ENCODE peak calls at places on chromosomes 3 and 15, in ten cellular contexts. O is NCI-H2171 treated with DMSO at 0.1 percent for 48 hours; G is cerebellum; F is activated T-helper 9 cell treated with anti-CD3 and anti-CD28 coated beads, Interleukin-2, amount 50 U/mL, for 16 hours; U is amniotic stem cell; Z is Calu3; B is RKO; S is aorta; C is NAMALWA; I is activated effector memory CD4-positive, alpha-beta T cell treated with Interleukin-2 at 50 U/mL for 16 hours. V is an unnamed sample.

GRCh38 chr15:47885921-47886320 is 168.6 kb downstream of the SEMA6D start:
- DNase-seq in I (no peak), Z (no peak), O (no peak), C (no peak), G (no peak), S (no peak), B (no peak), F (no peak), U (no peak), V (no peak)

GRCh38 chr3:114903213-114903612 is 243.9 kb downstream of the ZBTB20 start:
- DNase-seq in C (no peak), F (no peak), U (no peak), Z (no peak), S (no peak), B (no peak), G (no peak), O (no peak), I (no peak), V (no peak)

GRCh38 chr15:65470866-65471265 is 46.6 kb downstream of the DPP8 start:
- DNase-seq in I (no peak), G (no peak), F (no peak), O (no peak), B (peak), Z (no peak), C (no peak), S (no peak), U (no peak), V (no peak)

GRCh38 chr3:125200731-125201139 is 11.8 kb downstream of the SLC12A8 start:
- DNase-seq in I (no peak), S (no peak), U (no peak), C (no peak), Z (no peak), B (no peak), G (no peak), F (no peak), O (no peak), V (no peak)

GRCh38 chr3:178310833-178311380 is 225.3 kb upstream of the KCNMB2 start:
- DNase-seq in O (no peak), Z (no peak), S (no peak), G (no peak), C (no peak), B (no peak), U (no peak), F (no peak), I (no peak), V (no peak)

GRCh38 chr3:125310623-125311076 is 64.5 kb downstream of the ZNF148 start:
- DNase-seq in S (no peak), O (no peak), C (peak), B (peak), F (peak), U (no peak), Z (no peak), I (peak), G (no peak), V (no peak)

GRCh38 chr15:27358751-27359434 is 387.9 kb downstream of the GABRG3 start:
- DNase-seq in B (no peak), C (peak), I (no peak), Z (no peak), F (no peak), U (no peak), G (no peak), O (no peak), S (no peak), V (no peak)

GRCh38 chr3:23202203-23202920 is 765 bp upstream of the UBE2E2 start:
- DNase-seq in C (no peak), O (no peak), I (no peak), G (peak), B (no peak), U (no peak), F (peak), S (no peak), Z (no peak), V (no peak)

GRCh38 chr3:126490619-126491018 is 14.9 kb upstream of the ZXDC start:
- DNase-seq in Z (no peak), G (no peak), S (no peak), I (no peak), O (peak), F (no peak), C (no peak), U (no peak), B (no peak), V (no peak)

GRCh38 chr15:61853195-61853594 is 207.1 kb downstream of the VPS13C start:
- DNase-seq in C (no peak), S (no peak), U (no peak), O (no peak), F (no peak), G (no peak), B (no peak), I (no peak), Z (no peak), V (no peak)

GRCh38 chr15:67433495-67434099 is 87.3 kb upstream of the C15orf61 start:
- DNase-seq in F (no peak), B (peak), S (no peak), O (no peak), U (no peak), Z (peak), I (no peak), G (no peak), C (peak), V (no peak)

GRCh38 chr3:11300970-11301369 is 28.8 kb downstream of the ATG7 start:
- DNase-seq in U (no peak), F (no peak), G (no peak), B (no peak), O (peak), C (no peak), Z (no peak), S (no peak), I (no peak), V (no peak)

GRCh38 chr15:100335335-100335999 is 6.3 kb downstream of the ADAMTS17 start:
- DNase-seq in I (no peak), G (no peak), Z (peak), U (no peak), O (peak), F (no peak), C (no peak), B (no peak), S (no peak), V (no peak)

GRCh38 chr3:108501538-108501937 is 8.9 kb downstream of the MYH15 start:
- DNase-seq in C (no peak), I (no peak), S (no peak), U (no peak), F (no peak), G (no peak), Z (no peak), B (peak), O (no peak), V (no peak)

GRCh38 chr15:48925714-48926223 is 38.0 kb downstream of the SHC4 start:
- DNase-seq in B (peak), O (no peak), F (no peak), S (no peak), Z (peak), U (peak), C (no peak), G (no peak), I (no peak), V (no peak)